ENCODE peak calls at places on chromosomes 3 and 15, in four cellular contexts. J is K562, X is HepG2, G is GM12878. Y is an unnamed sample.
A peak's percentile ranks its signal among the peaks of the same experiment; 100 is the strongest.

GRCh38 chr15:57251941-57252340 is 124.4 kb upstream of the CGNL1 start:
- DNase-seq in X (no peak), G (no peak), J (no peak), Y (no peak)

GRCh38 chr3:57706462-57706861 is 13.6 kb upstream of the DENND6A start:
- DNase-seq in X (no peak), J (no peak), G (no peak), Y (peak; percentile 72)

GRCh38 chr15:75928680-75929608 is 25.3 kb downstream of the FBXO22 start:
- DNase-seq in J (peak; percentile 70), G (no peak), X (peak; percentile 20), Y (peak; percentile 38)

GRCh38 chr15:96947830-96948229 is 617.3 kb downstream of the NR2F2 start:
- DNase-seq in X (no peak), G (no peak), J (no peak), Y (no peak)

GRCh38 chr3:23129817-23130216 is 73.3 kb upstream of the UBE2E2 start:
- DNase-seq in X (no peak), G (no peak), J (no peak), Y (no peak)

GRCh38 chr3:32948625-32949445 is 2.6 kb upstream of the CCR4 start:
- DNase-seq in G (no peak), J (no peak), X (no peak), Y (no peak)

GRCh38 chr3:106611841-106612240 is 743.0 kb upstream of the CBLB start:
- DNase-seq in J (no peak), X (no peak), G (no peak), Y (no peak)

GRCh38 chr3:58306662-58307286 is 454 bp downstream of the HTD2 start:
- DNase-seq in G (no peak), X (peak; percentile 55), J (peak; percentile 37), Y (peak; percentile 49)

GRCh38 chr3:15300318-15301078 is 31.9 kb downstream of the SH3BP5 start:
- DNase-seq in X (no peak), G (no peak), J (no peak), Y (peak; percentile 73)

GRCh38 chr3:29331830-29332637 is 51.2 kb downstream of the RBMS3 start:
- DNase-seq in J (no peak), X (no peak), G (no peak), Y (no peak)

GRCh38 chr15:41285285-41285684 is 47.1 kb downstream of the OIP5 start:
- DNase-seq in G (no peak), J (no peak), X (no peak), Y (no peak)

GRCh38 chr3:164791263-164791662 is 287.0 kb downstream of the SI start:
- DNase-seq in G (no peak), X (no peak), J (no peak), Y (no peak)

GRCh38 chr15:64919721-64920120 is 8.0 kb downstream of the ANKDD1A start:
- DNase-seq in X (no peak), J (no peak), G (no peak), Y (no peak)

GRCh38 chr15:40812721-40813425 is 5.6 kb upstream of the DNAJC17 start:
- DNase-seq in X (no peak), J (no peak), G (no peak), Y (no peak)

GRCh38 chr3:141498592-141499223 is 11.9 kb downstream of the RASA2 start:
- DNase-seq in G (peak; percentile 74), X (no peak), J (no peak), Y (no peak)

GRCh38 chr3:133828576-133829309 is 23.1 kb downstream of the SRPRB start:
- DNase-seq in J (peak; percentile 70), G (no peak), X (no peak), Y (no peak)

GRCh38 chr3:57060089-57060829 is at the start of gene SPATA12:
- DNase-seq in G (no peak), X (peak; percentile 91), J (peak; percentile 59), Y (peak; percentile 98)

GRCh38 chr3:42552830-42553229 is 28.9 kb downstream of the SEC22C start:
- DNase-seq in J (no peak), G (no peak), X (no peak), Y (no peak)

GRCh38 chr15:64969401-64969800 is 20.3 kb downstream of the SPG21 start:
- DNase-seq in X (no peak), J (no peak), G (no peak), Y (no peak)

GRCh38 chr3:59775106-59775505 is 725.3 kb upstream of the CFAP20DC start:
- DNase-seq in G (no peak), J (no peak), X (no peak), Y (no peak)

GRCh38 chr3:152331018-152331541 is 62.4 kb downstream of the MBNL1 start:
- DNase-seq in X (peak; percentile 29), G (no peak), J (peak; percentile 51), Y (peak; percentile 85)

GRCh38 chr3:791442-791841 is 301.4 kb upstream of the CNTN6 start:
- DNase-seq in G (no peak), J (no peak), X (no peak), Y (no peak)

GRCh38 chr15:63288778-63289378 is 11.5 kb downstream of the APH1B start:
- DNase-seq in X (peak; percentile 52), G (no peak), J (peak; percentile 69), Y (peak; percentile 63)

GRCh38 chr3:23368731-23369130 is 165.6 kb downstream of the UBE2E2 start:
- DNase-seq in G (no peak), X (no peak), J (no peak), Y (no peak)

GRCh38 chr15:89814112-89814742 is 425 bp downstream of the ANPEP start:
- DNase-seq in X (no peak), J (no peak), G (no peak), Y (no peak)

GRCh38 chr3:100042144-100042543 is 72.2 kb downstream of the FILIP1L start:
- DNase-seq in X (no peak), J (no peak), G (no peak), Y (peak; percentile 48)

GRCh38 chr3:14093831-14094230 is 30.8 kb downstream of the CHCHD4 start:
- DNase-seq in G (no peak), J (no peak), X (no peak), Y (no peak)

GRCh38 chr15:71048913-71049675 is 66.2 kb upstream of the THSD4 start:
- DNase-seq in J (no peak), X (no peak), G (no peak), Y (no peak)

GRCh38 chr3:31695280-31696008 is 162.7 kb downstream of the STT3B start:
- DNase-seq in X (no peak), G (no peak), J (peak; percentile 16), Y (peak; percentile 13)

GRCh38 chr3:174035317-174035886 is 637.9 kb downstream of the NLGN1 start:
- DNase-seq in X (no peak), G (no peak), J (peak; percentile 8), Y (no peak)

GRCh38 chr3:159151130-159151529 is 349.3 kb downstream of the MFSD1 start:
- DNase-seq in J (no peak), G (no peak), X (no peak), Y (no peak)
- TF ChIP-seq CHD4 in J (no peak), G (no peak), X (no peak), Y (no peak)

GRCh38 chr15:73930790-73931281 is 4.6 kb downstream of the LOXL1 start:
- DNase-seq in G (no peak), X (no peak), J (no peak), Y (no peak)
- TF ChIP-seq CHD4 in G (no peak), X (no peak), J (no peak), Y (no peak)

GRCh38 chr3:94360982-94361381 is 298.1 kb downstream of the NSUN3 start:
- DNase-seq in J (no peak), G (no peak), X (no peak), Y (no peak)
- TF ChIP-seq CHD4 in J (no peak), G (no peak), X (no peak), Y (no peak)

GRCh38 chr3:16765661-16766060 is 119.1 kb upstream of the PLCL2 start:
- DNase-seq in J (no peak), X (no peak), G (no peak), Y (no peak)

GRCh38 chr3:16767006-16767405 is 117.7 kb upstream of the PLCL2 start:
- DNase-seq in J (no peak), X (no peak), G (no peak), Y (no peak)

GRCh38 chr3:16759227-16759903 is 125.4 kb upstream of the PLCL2 start:
- DNase-seq in J (no peak), X (no peak), G (no peak), Y (no peak)

DNA sequence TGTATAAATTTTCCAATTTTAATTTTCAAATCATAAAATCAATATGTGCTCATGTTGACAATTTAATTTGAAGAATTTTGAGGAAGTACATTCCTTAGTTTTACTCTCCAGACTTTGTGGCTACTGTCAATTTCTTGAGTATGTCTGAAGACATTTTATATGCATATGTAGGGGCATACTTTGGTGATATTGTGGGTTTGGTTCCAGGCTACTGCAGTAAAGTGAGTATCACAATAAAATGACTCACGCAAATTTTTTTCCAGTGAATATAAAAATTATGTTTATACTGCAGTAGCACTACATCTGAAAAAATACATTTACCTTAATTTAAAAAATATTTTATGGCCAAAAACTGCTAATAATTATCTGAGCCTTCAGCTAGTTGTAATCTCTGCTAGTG is 123.2 kb upstream of the PLCL2 start:
- DNase-seq in J (no peak), X (no peak), G (no peak), Y (no peak)
- TF ChIP-seq CHD4 in J (no peak), X (no peak), G (no peak), Y (no peak)